ENCODE peak calls at places on chromosome 15, in six cellular contexts. Z is NCI-H1092 treated with DMSO at 0.1 percent for 48 hours; O is ureter; F is stimulated activated naive CD8-positive, alpha-beta T cell treated with anti-CD3 and anti-CD28 coated beads, Interleukin-15, amount 100 ng/mL, for 72 hours; J is iPS DF 19.7; V is T-helper 1 cell. U is an unnamed sample.

GRCh38 chr15:56473017-56473416 is 8.1 kb upstream of the MNS1 start:
- DNase-seq in O (no peak), Z (no peak), J (no peak), F (no peak), V (no peak), U (no peak)

GRCh38 chr15:35023794-35024193 is 35.7 kb upstream of the ZNF770 start:
- DNase-seq in V (no peak), O (no peak), J (no peak), Z (no peak), F (no peak), U (no peak)

GRCh38 chr15:101045835-101046691 is 126.9 kb downstream of the LRRK1 start:
- DNase-seq in V (no peak), J (no peak), F (no peak), O (peak; percentile 41), Z (no peak), U (no peak)

GRCh38 chr15:98000249-98001203 is 40.0 kb downstream of the ARRDC4 start:
- DNase-seq in J (no peak), F (no peak), Z (no peak), V (no peak), O (no peak), U (no peak)

GRCh38 chr15:82543155-82543554 is 2.9 kb upstream of the RPS17 start:
- DNase-seq in F (no peak), V (no peak), O (no peak), Z (no peak), J (no peak), U (no peak)

GRCh38 chr15:68315495-68316007 is 38.0 kb downstream of the FEM1B start:
- DNase-seq in F (no peak), J (no peak), O (no peak), Z (peak; percentile 32), V (no peak), U (no peak)

GRCh38 chr15:23072633-23073032 is 33.3 kb upstream of the TUBGCP5 start:
- DNase-seq in Z (no peak), O (no peak), F (no peak), J (no peak), V (no peak), U (no peak)

GRCh38 chr15:74414081-74414580 is 19.6 kb downstream of the SEMA7A start:
- DNase-seq in F (no peak), Z (no peak), V (no peak), O (no peak), J (no peak), U (no peak)

GRCh38 chr15:63583027-63583426 is 14.2 kb upstream of the FBXL22 start:
- DNase-seq in V (no peak), O (no peak), Z (no peak), J (no peak), F (no peak), U (no peak)

GRCh38 chr15:69134841-69135240 is 25.6 kb upstream of the GLCE start:
- DNase-seq in F (no peak), Z (no peak), V (no peak), O (no peak), J (no peak), U (no peak)

GRCh38 chr15:81942157-81942556 is 103.7 kb downstream of the MEX3B start:
- DNase-seq in Z (no peak), V (no peak), J (no peak), O (no peak), F (no peak), U (no peak)

GRCh38 chr15:70376929-70377691 is 279.4 kb upstream of the TLE3 start:
- DNase-seq in J (no peak), Z (peak; percentile 56), F (no peak), V (no peak), O (no peak), U (no peak)

GRCh38 chr15:69782809-69783208 is 314.9 kb downstream of the TLE3 start:
- DNase-seq in J (no peak), Z (peak; percentile 71), F (peak; percentile 16), O (no peak), V (no peak), U (no peak)

GRCh38 chr15:33844186-33844585 is 124.1 kb upstream of the CHRM5 start:
- DNase-seq in V (no peak), O (no peak), F (no peak), Z (no peak), J (peak; percentile 33), U (no peak)

GRCh38 chr15:73380661-73381060 is 11.9 kb upstream of the HCN4 start:
- DNase-seq in F (no peak), O (no peak), V (no peak), Z (no peak), J (no peak), U (no peak)

GRCh38 chr15:85414495-85414894 is 34.1 kb downstream of the AKAP13 start:
- DNase-seq in F (no peak), O (no peak), Z (no peak), V (no peak), J (no peak), U (no peak)

GRCh38 chr15:91055548-91056331 is 33.3 kb upstream of the VPS33B start:
- DNase-seq in Z (peak; percentile 80), F (peak; percentile 31), J (peak; percentile 61), O (peak; percentile 63), V (no peak), U (peak; percentile 11)

GRCh38 chr15:61527836-61528589 is 298.9 kb upstream of the RORA start:
- DNase-seq in F (no peak), V (no peak), Z (peak; percentile 13), O (no peak), J (no peak), U (no peak)

GRCh38 chr15:88975891-88976290 is 62.7 kb upstream of the MFGE8 start:
- DNase-seq in J (no peak), Z (no peak), V (no peak), O (no peak), F (no peak), U (no peak)

GRCh38 chr15:71103102-71103676 is 12.1 kb upstream of the THSD4 start:
- DNase-seq in Z (peak; percentile 9), O (peak; percentile 44), F (no peak), J (no peak), V (no peak), U (no peak)

GRCh38 chr15:86021281-86022264 is 58.1 kb upstream of the AGBL1 start:
- DNase-seq in J (no peak), F (no peak), Z (no peak), O (peak; percentile 53), V (no peak), U (no peak)

GRCh38 chr15:24039683-24040082 is 352.6 kb upstream of the NDN start:
- DNase-seq in V (no peak), J (no peak), Z (no peak), F (no peak), O (no peak), U (no peak)

GRCh38 chr15:25469377-25469776 is 30.6 kb upstream of the UBE3A start:
- DNase-seq in Z (no peak), F (no peak), V (no peak), O (no peak), J (no peak), U (no peak)

GRCh38 chr15:41013698-41014414 is 60.6 kb downstream of the CHAC1 start:
- DNase-seq in F (no peak), Z (no peak), V (no peak), J (no peak), O (no peak), U (no peak)

GRCh38 chr15:94259121-94259776 is 27.9 kb downstream of the MCTP2 start:
- DNase-seq in Z (no peak), J (no peak), F (no peak), V (no peak), O (no peak), U (no peak)

GRCh38 chr15:40322531-40323238 is 807 bp upstream of the INAFM2 start:
- DNase-seq in O (no peak), Z (peak; percentile 23), V (no peak), J (no peak), F (no peak), U (no peak)

GRCh38 chr15:82040862-82041261 is 5.0 kb downstream of the MEX3B start:
- DNase-seq in O (no peak), J (no peak), F (no peak), Z (peak; percentile 73), V (no peak), U (no peak)

GRCh38 chr15:85642054-85642692 is 152.6 kb downstream of the KLHL25 start:
- DNase-seq in F (no peak), Z (no peak), J (no peak), O (no peak), V (no peak), U (no peak)

GRCh38 chr15:79394231-79394630 is 37.9 kb upstream of the MINAR1 start:
- DNase-seq in O (no peak), F (no peak), J (no peak), Z (no peak), V (no peak), U (no peak)

GRCh38 chr15:22810735-22811338 is 24.4 kb downstream of the NIPA1 start:
- DNase-seq in O (no peak), V (no peak), J (no peak), F (no peak), Z (no peak), U (no peak)

GRCh38 chr15:86892774-86893449 is 813.2 kb downstream of the AGBL1 start:
- DNase-seq in F (no peak), V (no peak), Z (no peak), J (no peak), O (no peak), U (no peak)

GRCh38 chr15:52093539-52094502 is 18.8 kb downstream of the BCL2L10 start:
- DNase-seq in O (peak; percentile 59), V (no peak), F (no peak), Z (no peak), J (no peak), U (no peak)

GRCh38 chr15:50744601-50745000 is 20.9 kb downstream of the SPPL2A start:
- DNase-seq in J (no peak), Z (no peak), O (no peak), V (no peak), F (no peak), U (no peak)

GRCh38 chr15:69810441-69811071 is 287.2 kb downstream of the TLE3 start:
- DNase-seq in Z (no peak), F (no peak), O (no peak), V (no peak), J (no peak), U (no peak)

GRCh38 chr15:81303241-81304225 is 20.4 kb downstream of the STARD5 start:
- DNase-seq in F (no peak), J (peak; percentile 25), V (no peak), Z (no peak), O (peak; percentile 75), U (no peak)

U was measured in T follicular helper cell.